ENCODE peak calls at places on chromosomes 5 and 9, in five cellular contexts. A, G, Z, J and Y are unnamed samples.

GRCh38 chr5:180799902-180800801 is 2.5 kb downstream of the MGAT1 start:
- DNase-seq in A (no peak), G (peak; percentile 86), Z (no peak), J (no peak), Y (no peak)

GRCh38 chr5:179221196-179221876 is 123.9 kb downstream of the ADAMTS2 start:
- DNase-seq in A (no peak), G (no peak), Z (no peak), J (no peak), Y (no peak)

GRCh38 chr9:112764837-112765236 is 14.3 kb downstream of the SNX30 start:
- DNase-seq in A (no peak), G (no peak), Z (no peak), J (no peak), Y (no peak)

GRCh38 chr5:119302916-119303897 is 52.6 kb upstream of the TNFAIP8 start:
- DNase-seq in A (no peak), G (peak; percentile 99), Z (peak; percentile 70), J (no peak), Y (no peak)

GRCh38 chr5:28165116-28165515 is 1126.7 kb upstream of the CDH9 start:
- DNase-seq in A (no peak), G (no peak), Z (no peak), J (no peak), Y (no peak)

GRCh38 chr5:115578657-115579056 is 23.6 kb downstream of the TICAM2 start:
- DNase-seq in A (peak; percentile 19), G (no peak), Z (no peak), J (no peak), Y (no peak)

GRCh38 chr5:138611295-138612220 is 36.4 kb upstream of the HSPA9 start:
- DNase-seq in A (peak; percentile 12), G (no peak), Z (no peak), J (no peak), Y (peak; percentile 17)

GRCh38 chr5:139744471-139745120 is 51.0 kb upstream of the PSD2 start:
- DNase-seq in A (peak; percentile 8), G (no peak), Z (no peak), J (no peak), Y (no peak)

GRCh38 chr9:749712-750111 is 91.8 kb upstream of the DMRT1 start:
- DNase-seq in A (no peak), G (no peak), Z (peak; percentile 99), J (no peak), Y (no peak)

GRCh38 chr9:136399176-136400037 is 563 bp downstream of the SNAPC4 start:
- DNase-seq in A (peak; percentile 60), G (no peak), Z (peak; percentile 42), J (no peak), Y (no peak)

GRCh38 chr9:121686930-121687541 is 35.6 kb downstream of the DAB2IP start:
- DNase-seq in A (peak; percentile 68), G (peak; percentile 65), Z (peak; percentile 79), J (peak; percentile 74), Y (peak; percentile 65)

GRCh38 chr5:129078247-129078646 is 16.3 kb upstream of the ISOC1 start:
- DNase-seq in A (no peak), G (no peak), Z (no peak), J (no peak), Y (no peak)

GRCh38 chr9:130835441-130836298 is 616 bp downstream of the ABL1 start:
- DNase-seq in A (peak; percentile 48), G (peak; percentile 61), Z (peak; percentile 70), J (peak; percentile 53), Y (peak; percentile 28)
- TF ChIP-seq CTCF in A (no peak), G (no peak), Z (no peak), J (no peak), Y (no peak)

GRCh38 chr9:127697575-127697974 is 9.2 kb upstream of the CFAP157 start:
- DNase-seq in A (no peak), G (no peak), Z (no peak), J (no peak), Y (no peak)

GRCh38 chr9:127700594-127701255 is 6.1 kb upstream of the CFAP157 start:
- DNase-seq in A (no peak), G (no peak), Z (no peak), J (no peak), Y (no peak)

GRCh38 chr9:127698386-127698785 is 8.4 kb upstream of the CFAP157 start:
- DNase-seq in A (no peak), G (no peak), Z (no peak), J (no peak), Y (no peak)

GRCh38 chr9:127700140-127700539 is 6.6 kb upstream of the CFAP157 start:
- DNase-seq in A (no peak), G (no peak), Z (no peak), J (no peak), Y (no peak)

GRCh38 chr9:127698985-127699670 is 7.7 kb upstream of the CFAP157 start:
- DNase-seq in A (peak; percentile 89), G (peak; percentile 92), Z (no peak), J (peak; percentile 97), Y (peak; percentile 89)
- TF ChIP-seq CTCF in A (peak; percentile 19), G (no peak), Z (no peak), J (peak; percentile 43), Y (no peak)

GRCh38 chr5:134290443-134290842 is 64.6 kb upstream of the PPP2CA start:
- DNase-seq in A (no peak), G (no peak), Z (no peak), J (no peak), Y (no peak)
- TF ChIP-seq CTCF in A (no peak), G (no peak), Z (no peak), J (no peak), Y (no peak)

DNA sequence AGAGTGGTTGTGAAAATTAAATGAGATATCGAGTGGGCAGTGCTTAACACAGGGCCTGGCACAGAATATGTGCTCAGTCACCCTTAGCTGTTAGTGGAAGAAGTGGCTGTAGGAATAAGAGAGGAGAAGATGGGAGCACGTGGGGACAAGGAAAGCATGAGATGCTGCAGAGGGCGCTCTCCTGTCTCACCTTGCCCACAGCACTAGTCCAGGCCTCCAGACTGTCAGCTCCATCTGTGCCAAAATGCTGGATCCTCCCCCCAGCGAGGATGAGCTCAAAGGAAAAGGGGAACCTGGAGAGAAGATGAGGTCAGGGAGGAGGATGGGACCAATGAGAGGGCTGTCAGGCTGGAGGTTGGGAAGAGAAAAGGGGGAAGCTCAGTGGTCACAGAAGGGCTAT is 12.5 kb downstream of the ARAP3 start:
- DNase-seq in A (no peak), G (no peak), Z (no peak), J (no peak), Y (no peak)
- TF ChIP-seq CTCF in A (no peak), G (no peak), Z (peak; percentile 10), J (no peak), Y (no peak)

DNA sequence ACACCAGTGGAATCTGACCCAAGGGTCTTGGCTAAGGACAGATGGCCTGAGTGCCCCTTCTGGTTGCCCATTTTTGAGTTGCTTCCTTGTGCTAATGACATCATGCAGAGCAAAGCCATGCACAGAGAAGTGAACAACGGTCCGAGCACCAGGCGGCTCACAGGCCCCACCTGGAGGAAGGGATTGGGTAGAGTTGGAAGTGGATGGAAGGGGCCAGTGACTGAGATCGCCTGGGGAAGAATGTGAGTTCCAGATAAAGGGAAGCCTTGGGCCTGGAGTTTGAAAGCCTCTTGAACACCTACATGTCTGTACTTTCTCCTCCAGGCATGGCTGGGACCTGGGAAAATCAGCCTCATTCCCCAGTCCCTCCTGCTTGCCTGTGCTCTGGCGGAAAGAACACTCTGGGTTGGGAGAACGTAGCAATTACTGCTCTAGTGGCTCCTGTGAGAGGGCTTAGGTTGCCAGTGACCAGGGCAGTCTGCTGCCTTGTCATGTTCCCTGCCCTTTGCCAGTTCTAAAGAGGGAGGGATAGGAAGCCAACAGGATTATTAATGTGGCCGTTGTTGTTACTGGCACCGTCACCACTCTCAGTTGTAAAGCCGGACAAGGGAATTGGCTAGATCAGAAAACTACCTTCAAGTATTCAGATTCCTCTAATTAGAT is 62.5 kb upstream of the PTPN3 start:
- DNase-seq in A (no peak), G (no peak), Z (peak; percentile 20), J (peak; percentile 23), Y (no peak)
- TF ChIP-seq CTCF in A (no peak), G (no peak), Z (peak; percentile 9), J (peak; percentile 32), Y (no peak)

DNA sequence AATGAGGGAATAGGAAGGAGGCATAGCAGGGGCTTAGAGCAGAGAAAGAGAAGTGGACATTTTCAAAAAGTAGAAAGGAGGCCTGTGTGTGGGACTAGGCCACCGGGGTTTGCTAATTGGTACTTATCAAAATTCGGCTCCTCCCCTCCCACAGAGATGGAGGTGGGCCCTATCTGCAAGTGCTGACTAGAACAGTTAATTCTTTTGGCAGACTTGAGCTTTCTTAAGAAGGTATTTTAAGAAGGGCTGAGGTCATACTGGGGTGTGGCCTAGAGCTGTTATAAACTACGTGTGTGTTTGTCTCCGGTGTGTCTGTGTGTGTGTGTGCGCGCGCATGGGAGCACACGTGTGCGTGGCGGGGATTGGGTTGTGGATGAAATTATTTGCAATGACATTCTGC is 1086.5 kb downstream of the EFNA5 start:
- DNase-seq in A (no peak), G (no peak), Z (no peak), J (no peak), Y (no peak)
- TF ChIP-seq CTCF in A (no peak), G (no peak), Z (no peak), J (no peak), Y (no peak)

GRCh38 chr5:59543826-59544442 is 349.6 kb downstream of the PDE4D start:
- DNase-seq in A (no peak), G (no peak), Z (no peak), J (no peak), Y (no peak)

GRCh38 chr5:59544573-59544972 is 349.0 kb downstream of the PDE4D start:
- DNase-seq in A (no peak), G (no peak), Z (no peak), J (no peak), Y (no peak)

GRCh38 chr5:59547731-59548130 is 345.8 kb downstream of the PDE4D start:
- DNase-seq in A (no peak), G (no peak), Z (no peak), J (no peak), Y (no peak)

GRCh38 chr5:59553992-59554391 is 339.5 kb downstream of the PDE4D start:
- DNase-seq in A (no peak), G (no peak), Z (no peak), J (no peak), Y (no peak)

GRCh38 chr5:59548807-59549357 is 344.6 kb downstream of the PDE4D start:
- DNase-seq in A (no peak), G (no peak), Z (no peak), J (no peak), Y (no peak)
- TF ChIP-seq CTCF in A (no peak), G (no peak), Z (no peak), J (no peak), Y (no peak)

GRCh38 chr5:143541943-143542797 is 138.7 kb upstream of the NR3C1 start:
- DNase-seq in A (no peak), G (no peak), Z (no peak), J (no peak), Y (no peak)
- TF ChIP-seq CTCF in A (no peak), G (no peak), Z (no peak), J (no peak), Y (no peak)